ENCODE peak calls at places on chromosomes 5 and 9, in six cellular contexts. G is cardiac muscle cell, S is IMR-90, F is Peyer's patch, N is heart right ventricle, J is OCI-LY7. V is an unnamed sample.

GRCh38 chr9:105993051-105993854 is 298.9 kb downstream of the TMEM38B start:
- DNase-seq in G (no peak), S (no peak), F (no peak), N (no peak), J (no peak), V (no peak)

GRCh38 chr5:126384985-126385384 is 38.2 kb upstream of the GRAMD2B start:
- DNase-seq in G (peak; percentile 82), S (peak; percentile 81), F (no peak), N (no peak), J (no peak), V (peak; percentile 52)

GRCh38 chr5:17257705-17258273 is 40.4 kb downstream of the BASP1 start:
- DNase-seq in G (peak; percentile 39), S (peak; percentile 22), F (no peak), N (no peak), J (no peak), V (no peak)

GRCh38 chr5:134551891-134552290 is 26.4 kb downstream of the JADE2 start:
- DNase-seq in G (no peak), S (peak; percentile 24), F (no peak), N (no peak), J (no peak), V (no peak)

GRCh38 chr5:151772029-151772867 is 494 bp downstream of the G3BP1 start:
- DNase-seq in G (peak; percentile 38), S (no peak), F (peak; percentile 69), N (peak; percentile 35), J (peak; percentile 63), V (peak; percentile 29)

GRCh38 chr5:154437281-154437965 is 8.4 kb upstream of the SAP30L start:
- DNase-seq in G (no peak), S (no peak), F (no peak), N (no peak), J (no peak), V (no peak)

GRCh38 chr5:80139573-80139972 is 104.4 kb downstream of the THBS4 start:
- DNase-seq in G (no peak), S (no peak), F (no peak), N (no peak), J (no peak), V (no peak)

GRCh38 chr9:137487454-137488329 is 28.6 kb upstream of the NSMF start:
- DNase-seq in G (peak; percentile 38), S (no peak), F (no peak), N (no peak), J (no peak), V (no peak)

GRCh38 chr9:130451509-130452388 is 7.0 kb downstream of the ASS1 start:
- DNase-seq in G (peak; percentile 99), S (peak; percentile 95), F (peak; percentile 90), N (peak; percentile 86), J (peak; percentile 16), V (peak; percentile 94)

GRCh38 chr9:121641228-121641611 is 10.2 kb upstream of the DAB2IP start:
- DNase-seq in G (no peak), S (no peak), F (no peak), N (no peak), J (no peak), V (no peak)

GRCh38 chr5:176647870-176648466 is 684 bp downstream of the TSPAN17 start:
- DNase-seq in G (peak; percentile 36), S (no peak), F (peak; percentile 72), N (peak; percentile 62), J (no peak), V (peak; percentile 71)

GRCh38 chr9:12697719-12698118 is 4.5 kb downstream of the TYRP1 start:
- DNase-seq in G (peak; percentile 51), S (no peak), F (no peak), N (no peak), J (no peak), V (no peak)

GRCh38 chr5:1515921-1516571 is 7.7 kb downstream of the LPCAT1 start:
- DNase-seq in G (no peak), S (peak; percentile 55), F (peak; percentile 49), N (peak; percentile 4), J (no peak), V (peak; percentile 100)

GRCh38 chr5:1502046-1502736 is 21.6 kb downstream of the LPCAT1 start:
- DNase-seq in G (no peak), S (no peak), F (peak; percentile 78), N (peak; percentile 48), J (peak; percentile 26), V (no peak)

GRCh38 chr5:173946353-173946752 is 42.6 kb upstream of the C5orf47 start:
- DNase-seq in G (no peak), S (no peak), F (no peak), N (no peak), J (no peak), V (no peak)

GRCh38 chr5:127754259-127754658 is 51.1 kb downstream of the CCDC192 start:
- DNase-seq in G (peak; percentile 48), S (peak; percentile 78), F (no peak), N (no peak), J (no peak), V (no peak)

GRCh38 chr5:179801304-179802206 is 5.1 kb downstream of the MGAT4B start:
- DNase-seq in G (peak; percentile 68), S (peak; percentile 48), F (peak; percentile 92), N (peak; percentile 80), J (peak; percentile 64), V (no peak)

GRCh38 chr5:33153373-33153772 is 287.4 kb upstream of the TARS1 start:
- DNase-seq in G (no peak), S (no peak), F (no peak), N (no peak), J (no peak), V (no peak)

GRCh38 chr5:57779383-57780223 is 297.0 kb upstream of the ACTBL2 start:
- DNase-seq in G (peak; percentile 86), S (peak; percentile 83), F (peak; percentile 49), N (no peak), J (peak; percentile 34), V (peak; percentile 73)

GRCh38 chr5:1332461-1333001 is 12.4 kb downstream of the CLPTM1L start:
- DNase-seq in G (peak; percentile 27), S (no peak), F (no peak), N (no peak), J (peak; percentile 32), V (no peak)

GRCh38 chr5:72760259-72760658 is 56.2 kb upstream of the TNPO1 start:
- DNase-seq in G (no peak), S (peak; percentile 53), F (no peak), N (no peak), J (no peak), V (no peak)

GRCh38 chr5:958701-959571 is 49.7 kb upstream of the NKD2 start:
- DNase-seq in G (peak; percentile 92), S (peak; percentile 54), F (peak; percentile 57), N (no peak), J (no peak), V (no peak)

GRCh38 chr5:173707392-173707791 is 90.9 kb upstream of the BOD1 start:
- DNase-seq in G (peak; percentile 71), S (peak; percentile 44), F (peak; percentile 70), N (peak; percentile 53), J (peak; percentile 91), V (no peak)

GRCh38 chr5:1515311-1515920 is 8.3 kb downstream of the LPCAT1 start:
- DNase-seq in G (no peak), S (no peak), F (peak; percentile 46), N (peak; percentile 10), J (no peak), V (no peak)

GRCh38 chr5:108093186-108093585 is 288.7 kb downstream of the FBXL17 start:
- DNase-seq in G (peak; percentile 34), S (peak; percentile 47), F (no peak), N (no peak), J (peak; percentile 4), V (no peak)

GRCh38 chr9:137056739-137057407 is 3.0 kb upstream of the ENTPD2 start:
- DNase-seq in G (no peak), S (no peak), F (no peak), N (no peak), J (no peak), V (no peak)

GRCh38 chr5:27503813-27504212 is 465.4 kb upstream of the CDH9 start:
- DNase-seq in G (no peak), S (no peak), F (no peak), N (no peak), J (no peak), V (no peak)

GRCh38 chr9:83670381-83670780 is 37.4 kb downstream of the UBQLN1 start:
- DNase-seq in G (no peak), S (no peak), F (no peak), N (no peak), J (no peak), V (no peak)
- H3K27ac ChIP-seq in G (no peak overlapping the region), S (no peak overlapping the region), F (no peak overlapping the region), N (no peak overlapping the region), J (no peak overlapping the region), V (no peak overlapping the region)

GRCh38 chr9:88310310-88310980 is 77.8 kb upstream of the SPIN1 start:
- DNase-seq in G (peak; percentile 66), S (peak; percentile 16), F (no peak), N (no peak), J (no peak), V (no peak)
- TF ChIP-seq CTCF in G (no peak), S (no peak), F (no peak), N (no peak), J (no peak), V (no peak)

GRCh38 chr5:74888117-74888516 is 21.9 kb upstream of the FAM169A start:
- DNase-seq in G (no peak), S (no peak), F (no peak), N (no peak), J (no peak), V (no peak)

GRCh38 chr5:74889523-74890105 is 23.4 kb upstream of the FAM169A start:
- DNase-seq in G (no peak), S (no peak), F (no peak), N (no peak), J (no peak), V (no peak)

GRCh38 chr5:74885170-74885569 is 19.0 kb upstream of the FAM169A start:
- DNase-seq in G (no peak), S (no peak), F (no peak), N (no peak), J (no peak), V (peak; percentile 59)
- H3K27ac ChIP-seq in G (no peak overlapping the region), S (no peak overlapping the region), F (no peak overlapping the region), N (no peak overlapping the region), J (no peak overlapping the region), V (no peak overlapping the region)

DNA sequence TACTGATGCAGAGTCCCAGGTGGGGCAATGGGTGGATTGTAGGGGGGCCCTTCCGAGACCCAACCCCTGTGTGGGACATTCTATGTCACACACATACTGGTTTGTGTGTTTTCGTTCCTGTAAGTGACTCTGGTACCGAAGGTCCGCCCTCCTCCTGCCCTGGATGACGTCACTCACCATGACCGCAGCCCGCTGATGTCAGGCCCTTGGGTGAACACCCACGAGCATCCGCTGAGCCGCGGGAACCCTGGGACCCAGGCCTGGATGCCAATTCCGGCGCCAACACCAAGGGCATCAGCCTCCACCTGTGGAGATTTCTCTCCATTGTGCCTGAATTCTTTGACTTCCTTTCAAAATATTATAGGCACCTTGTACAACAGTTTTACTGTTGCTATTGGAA is 184.3 kb downstream of the MTRR start:
- DNase-seq in G (no peak), S (no peak), F (no peak), N (no peak), J (no peak), V (no peak)
- TF ChIP-seq CTCF in G (no peak), S (no peak), F (no peak), N (no peak), J (no peak), V (no peak)

GRCh38 chr9:95076696-95077052 is 240.8 kb downstream of the FANCC start:
- DNase-seq in G (no peak), S (no peak), F (no peak), N (no peak), J (no peak), V (no peak)
- H3K27ac ChIP-seq in G (no peak overlapping the region), S (no peak overlapping the region), F (peak overlapping the region; percentile 59), N (peak overlapping the region; percentile 64), J (no peak overlapping the region), V (no peak overlapping the region)

GRCh38 chr9:81174023-81174422 is 515.3 kb downstream of the TLE1 start:
- DNase-seq in G (no peak), S (no peak), F (no peak), N (no peak), J (no peak), V (no peak)
- TF ChIP-seq CTCF in G (no peak), S (no peak), F (no peak), N (no peak), J (peak; percentile 28), V (no peak)